ENCODE peak calls at places on chromosomes 7 and 10, in six cellular contexts. R is A549, W is HepG2, F is K562, G is SK-N-SH, Y is GM12878. X is an unnamed sample.
A peak's percentile ranks its signal among the peaks of the same experiment; 100 is the strongest.

GRCh38 chr7:48182736-48183369 is 11.6 kb downstream of the ABCA13 start:
- DNase-seq in Y (no peak), R (no peak), G (no peak), W (no peak), F (no peak), X (peak; percentile 70)

GRCh38 chr10:97332586-97333350 is 1.8 kb downstream of the FRAT2 start:
- DNase-seq in R (peak; percentile 43), Y (no peak), F (peak; percentile 43), W (peak; percentile 77), G (no peak), X (peak; percentile 87)

GRCh38 chr10:59283456-59284082 is 78.8 kb downstream of the FAM13C start:
- DNase-seq in F (no peak), G (peak; percentile 58), Y (no peak), W (no peak), R (no peak), X (peak; percentile 7)

GRCh38 chr7:143003393-143004051 is 23.4 kb downstream of the OR9A2 start:
- DNase-seq in W (peak; percentile 1), F (peak; percentile 80), R (peak; percentile 53), Y (peak; percentile 9), G (peak; percentile 58), X (peak; percentile 44)

GRCh38 chr7:22833113-22833512 is 10.5 kb upstream of the TOMM7 start:
- DNase-seq in W (no peak), G (no peak), R (no peak), F (no peak), Y (no peak), X (no peak)

GRCh38 chr10:102262744-102263370 is 17.5 kb downstream of the GBF1 start:
- DNase-seq in W (no peak), Y (no peak), F (no peak), G (no peak), R (no peak), X (no peak)

GRCh38 chr7:105699568-105700236 is 118.4 kb upstream of the EFCAB10 start:
- DNase-seq in Y (no peak), R (no peak), G (no peak), F (no peak), W (peak; percentile 54), X (no peak)

GRCh38 chr7:105261689-105262088 is 127.0 kb downstream of the SRPK2 start:
- DNase-seq in W (no peak), G (no peak), Y (no peak), R (no peak), F (no peak), X (peak; percentile 35)

GRCh38 chr7:135964254-135964653 is 12.9 kb downstream of the MTPN start:
- DNase-seq in F (no peak), W (no peak), Y (no peak), R (no peak), G (no peak), X (peak; percentile 7)

GRCh38 chr7:123494193-123494796 is 40.1 kb downstream of the IQUB start:
- DNase-seq in Y (no peak), R (peak; percentile 40), G (peak; percentile 41), F (peak; percentile 54), W (peak; percentile 27), X (peak; percentile 27)

GRCh38 chr10:88992945-88993537 is 2.4 kb downstream of the FAS start:
- DNase-seq in R (no peak), Y (no peak), W (no peak), F (no peak), G (no peak), X (peak; percentile 54)

GRCh38 chr10:44398747-44399477 is 14.0 kb upstream of the CXCL12 start:
- DNase-seq in G (no peak), W (no peak), Y (no peak), F (no peak), R (no peak), X (no peak)

GRCh38 chr7:142866361-142867096 is 11.7 kb downstream of the EPHB6 start:
- DNase-seq in F (peak; percentile 78), G (peak; percentile 88), R (peak; percentile 32), Y (no peak), W (peak; percentile 13), X (no peak)

GRCh38 chr10:109698121-109698520 is 225.2 kb downstream of the XPNPEP1 start:
- DNase-seq in Y (no peak), F (no peak), G (no peak), W (no peak), R (no peak), X (no peak)

GRCh38 chr7:133735222-133735621 is 391.9 kb upstream of the LRGUK start:
- DNase-seq in Y (no peak), R (no peak), W (no peak), F (no peak), G (no peak), X (peak; percentile 88)

GRCh38 chr10:17984056-17984455 is 32.3 kb downstream of the SLC39A12 start:
- DNase-seq in F (no peak), Y (peak; percentile 55), W (no peak), R (no peak), G (no peak), X (peak; percentile 49)

GRCh38 chr7:4738711-4739527 is 36.5 kb upstream of the AP5Z1 start:
- DNase-seq in G (peak; percentile 87), R (peak; percentile 98), W (peak; percentile 77), Y (no peak), F (peak; percentile 92), X (peak; percentile 95)

GRCh38 chr10:128854965-128855364 is 612.1 kb upstream of the MGMT start:
- DNase-seq in W (peak; percentile 70), R (no peak), G (no peak), Y (no peak), F (no peak), X (no peak)

GRCh38 chr10:99827906-99828305 is 45.5 kb downstream of the ABCC2 start:
- DNase-seq in G (no peak), W (no peak), F (no peak), Y (no peak), R (no peak), X (peak; percentile 72)

GRCh38 chr7:86008898-86009297 is 634.8 kb upstream of the GRM3 start:
- DNase-seq in Y (no peak), F (no peak), R (no peak), W (no peak), G (no peak), X (no peak)

GRCh38 chr7:108630002-108630401 is 60.3 kb downstream of the DNAJB9 start:
- DNase-seq in W (no peak), G (peak; percentile 14), Y (no peak), F (no peak), R (no peak), X (peak; percentile 6)

GRCh38 chr10:102133373-102134195 is 744 bp downstream of the PPRC1 start:
- DNase-seq in R (peak; percentile 87), W (peak; percentile 78), G (peak; percentile 91), Y (no peak), F (peak; percentile 83), X (peak; percentile 70)

GRCh38 chr7:151115836-151116418 is 29.7 kb downstream of the AGAP3 start:
- DNase-seq in Y (no peak), W (no peak), F (no peak), G (peak; percentile 49), R (no peak), X (no peak)

GRCh38 chr7:152501506-152501905 is 65.7 kb upstream of the KMT2C start:
- DNase-seq in Y (no peak), R (no peak), W (no peak), F (no peak), G (no peak), X (no peak)

GRCh38 chr10:124446830-124447740 is 2.8 kb downstream of the NKX1-2 start:
- DNase-seq in G (peak; percentile 51), W (no peak), Y (no peak), R (no peak), F (no peak), X (no peak)

GRCh38 chr10:30751678-30752331 is 122.3 kb upstream of the LYZL2 start:
- DNase-seq in R (peak; percentile 71), W (no peak), F (peak; percentile 15), G (peak; percentile 67), Y (peak; percentile 32), X (peak; percentile 75)

GRCh38 chr10:63711866-63712716 is 190.9 kb downstream of the REEP3 start:
- DNase-seq in G (peak; percentile 82), Y (no peak), F (no peak), R (peak; percentile 89), W (peak; percentile 33), X (peak; percentile 97)

DNA sequence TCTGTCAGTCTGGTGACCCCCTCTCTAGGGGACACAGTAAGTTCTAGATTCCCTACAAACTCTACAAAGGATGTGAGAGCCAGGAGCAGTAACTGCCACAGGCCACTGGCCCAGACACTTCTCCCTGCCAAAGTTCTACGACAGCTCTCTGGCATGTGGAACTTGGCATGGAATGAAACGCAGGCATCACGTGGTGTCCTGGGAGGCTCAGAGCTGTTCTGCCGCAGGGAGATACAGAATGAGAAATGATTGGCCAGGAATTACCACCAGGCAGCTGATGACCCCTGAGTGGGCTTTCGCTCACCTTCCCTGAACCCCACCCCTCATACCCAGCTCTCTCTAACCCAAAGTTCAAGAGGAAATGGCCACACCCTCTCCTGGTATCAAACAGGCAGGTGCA is 29.8 kb upstream of the MSRB2 start:
- DNase-seq in F (no peak), R (peak; percentile 36), W (peak; percentile 13), G (no peak), Y (no peak), X (peak; percentile 59)
- TF ChIP-seq SMC3 in F (no peak), R (no peak), W (no peak), G (no peak), Y (no peak), X (no peak)

DNA sequence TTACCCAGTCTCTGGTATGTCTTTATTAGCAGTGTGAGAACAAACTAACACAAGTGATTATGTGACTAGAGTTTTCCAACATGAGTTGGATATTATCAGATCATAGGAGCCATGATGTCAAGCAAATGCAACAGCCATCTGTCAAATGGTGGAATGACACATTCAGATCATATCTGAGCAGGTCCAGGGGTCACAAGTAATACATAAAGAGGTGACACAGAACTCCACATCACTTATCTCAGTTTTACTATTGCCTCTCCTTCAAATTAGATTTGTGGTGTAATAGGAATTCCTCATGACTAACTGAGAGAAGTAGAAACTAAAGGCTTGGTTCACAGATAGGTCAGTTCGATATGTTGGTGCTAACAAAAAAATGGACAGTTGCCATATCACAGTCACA is 12.2 kb upstream of the SAMD9L start:
- DNase-seq in G (no peak), W (no peak), R (no peak), F (no peak), Y (no peak), X (peak; percentile 30)
- TF ChIP-seq SMC3 in G (no peak), W (no peak), R (no peak), F (no peak), Y (no peak), X (no peak)

DNA sequence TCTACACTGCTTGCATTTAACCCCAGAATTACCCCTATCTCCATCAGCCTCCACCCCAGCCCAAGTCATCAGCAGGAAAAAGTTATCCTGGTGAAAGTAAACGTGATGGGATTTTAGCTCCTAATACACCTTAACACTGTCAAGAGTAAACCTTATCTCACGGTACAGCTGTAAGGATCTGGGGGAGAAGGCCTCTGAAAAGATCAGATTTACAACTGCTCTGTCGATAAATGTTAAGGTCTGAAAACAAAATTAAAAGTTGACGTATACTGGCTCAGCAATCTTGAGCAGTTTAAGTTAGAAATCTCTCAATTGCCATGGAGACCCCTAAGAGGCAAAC is 6.2 kb downstream of the SKAP2 start:
- DNase-seq in F (peak; percentile 12), G (no peak), R (no peak), Y (no peak), W (no peak), X (peak; percentile 5)
- TF ChIP-seq SMC3 in F (no peak), G (no peak), R (no peak), Y (no peak), W (no peak), X (no peak)

DNA sequence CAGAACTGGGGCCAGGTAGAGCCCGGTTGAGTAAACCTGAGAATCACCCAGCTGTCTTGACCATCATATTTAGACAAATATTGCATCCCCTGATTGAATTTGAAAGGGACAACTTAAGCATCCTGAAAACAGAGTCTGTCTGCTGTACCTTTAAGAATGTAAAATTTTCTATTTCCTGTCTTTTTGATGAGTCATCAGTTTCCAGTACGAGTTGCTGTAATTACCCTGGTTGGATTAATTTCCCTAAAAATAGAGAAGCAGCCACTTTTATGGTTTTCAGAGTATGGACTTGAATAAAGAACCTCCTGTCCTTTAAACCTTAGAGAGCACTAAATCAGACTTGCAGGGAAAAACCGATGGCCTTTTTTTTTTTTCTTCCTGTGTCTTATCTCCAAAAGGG is 164.6 kb upstream of the SH2B2 start:
- DNase-seq in F (no peak), G (no peak), Y (peak; percentile 37), W (no peak), R (peak; percentile 62), X (peak; percentile 61)
- TF ChIP-seq SMC3 in F (no peak), G (no peak), Y (no peak), W (no peak), R (no peak), X (no peak)